ENCODE peak calls at places on chromosomes 5 and 9, in seven cellular contexts. M is T follicular helper cell; J is NCI-H345; V is HCT116; Z is activated naive CD4-positive, alpha-beta T cell treated with anti-CD3 and anti-CD28 coated beads, Interleukin-2, amount 50 U/mL, for 16 hours; Q is cortex of kidney; R is mesothelial cell of epicardium. P is an unnamed sample.
A peak's percentile ranks its signal among the peaks of the same experiment; 100 is the strongest.

GRCh38 chr9:79577969-79578723 is 6.4 kb downstream of the TLE4 start:
- DNase-seq in Z (no peak), R (no peak), Q (no peak), J (no peak), M (no peak), V (no peak), P (no peak)

GRCh38 chr5:74626386-74627222 is 13.9 kb downstream of the ENC1 start:
- DNase-seq in Z (no peak), J (no peak), Q (no peak), V (no peak), M (no peak), R (no peak), P (no peak)

GRCh38 chr5:135973323-135974018 is 18.7 kb upstream of the LECT2 start:
- DNase-seq in Z (no peak), Q (no peak), M (no peak), J (no peak), V (no peak), R (no peak), P (no peak)

GRCh38 chr5:78547731-78548189 is 100.8 kb downstream of the LHFPL2 start:
- DNase-seq in R (no peak), V (no peak), Z (no peak), Q (no peak), J (no peak), M (no peak), P (no peak)

GRCh38 chr5:68041293-68041692 is 174.3 kb upstream of the PIK3R1 start:
- DNase-seq in Q (no peak), V (no peak), Z (no peak), M (no peak), R (no peak), J (no peak), P (no peak)

GRCh38 chr5:40261984-40262383 is 417.7 kb upstream of the PTGER4 start:
- DNase-seq in J (no peak), R (no peak), Q (no peak), M (no peak), Z (no peak), V (no peak), P (no peak)

GRCh38 chr9:6771722-6772121 is 13.9 kb downstream of the KDM4C start:
- DNase-seq in R (no peak), Q (no peak), M (no peak), V (no peak), Z (no peak), J (no peak), P (no peak)

GRCh38 chr5:152072076-152072475 is 147.4 kb upstream of the GLRA1 start:
- DNase-seq in V (no peak), Q (no peak), Z (no peak), J (peak; percentile 66), R (no peak), M (no peak), P (no peak)

GRCh38 chr5:10588779-10589447 is 25.0 kb downstream of the ANKRD33B start:
- DNase-seq in J (peak; percentile 16), M (no peak), R (no peak), Q (no peak), Z (no peak), V (no peak), P (no peak)

GRCh38 chr5:16570121-16570815 is 46.5 kb downstream of the RETREG1 start:
- DNase-seq in M (no peak), Q (no peak), R (no peak), J (no peak), V (no peak), Z (no peak), P (no peak)

GRCh38 chr9:135030711-135031245 is 56.7 kb upstream of the OLFM1 start:
- DNase-seq in J (peak; percentile 32), V (no peak), M (no peak), Q (no peak), R (no peak), Z (no peak), P (no peak)

GRCh38 chr9:135711411-135711810 is 9.4 kb downstream of the KCNT1 start:
- DNase-seq in Z (no peak), J (peak; percentile 44), V (no peak), R (no peak), M (no peak), Q (no peak), P (no peak)

GRCh38 chr9:91995000-91995399 is 45.0 kb upstream of the ROR2 start:
- DNase-seq in M (no peak), Z (no peak), J (no peak), V (no peak), Q (no peak), R (no peak), P (no peak)

GRCh38 chr9:112570731-112571167 is 84.1 kb downstream of the KIAA1958 start:
- DNase-seq in J (no peak), V (no peak), M (no peak), R (no peak), Z (no peak), Q (no peak), P (no peak)

GRCh38 chr9:71725590-71726338 is 42.5 kb downstream of the CEMIP2 start:
- DNase-seq in M (no peak), V (peak; percentile 79), Z (no peak), J (no peak), Q (no peak), R (no peak), P (no peak)

GRCh38 chr9:95346021-95346420 is 28.5 kb upstream of the FANCC start:
- DNase-seq in R (no peak), Z (no peak), J (no peak), Q (no peak), M (no peak), V (no peak), P (no peak)

GRCh38 chr9:116005267-116005666 is 148.3 kb upstream of the PAPPA start:
- DNase-seq in Q (no peak), V (no peak), J (no peak), Z (no peak), M (no peak), R (no peak), P (no peak)

GRCh38 chr9:22244141-22245011 is 202.2 kb upstream of the DMRTA1 start:
- DNase-seq in V (peak; percentile 40), J (peak; percentile 21), Q (no peak), Z (peak; percentile 30), M (no peak), R (peak; percentile 49), P (no peak)

GRCh38 chr5:179198865-179199645 is 138.9 kb downstream of the ZNF354C start:
- DNase-seq in M (no peak), V (no peak), R (no peak), Z (peak; percentile 4), J (no peak), Q (no peak), P (no peak)

GRCh38 chr5:74538206-74538661 is 102.3 kb downstream of the ENC1 start:
- DNase-seq in V (no peak), J (no peak), R (no peak), Z (no peak), Q (no peak), M (no peak), P (no peak)

GRCh38 chr9:15295761-15296405 is 11.1 kb downstream of the TTC39B start:
- DNase-seq in V (no peak), R (no peak), J (no peak), Q (no peak), Z (no peak), M (no peak), P (no peak)

GRCh38 chr9:128771094-128771721 is 519 bp downstream of the ZER1 start:
- DNase-seq in Z (no peak), J (peak; percentile 30), Q (no peak), M (no peak), R (no peak), V (no peak), P (no peak)

GRCh38 chr5:173242079-173242478 is 7.1 kb upstream of the NKX2-5 start:
- DNase-seq in J (no peak), Z (no peak), Q (no peak), V (no peak), R (no peak), M (no peak), P (no peak)

GRCh38 chr9:113872485-113873143 is 3.5 kb upstream of the ZNF618 start:
- DNase-seq in M (no peak), Z (no peak), Q (no peak), R (no peak), V (no peak), J (no peak), P (no peak)

GRCh38 chr5:92145852-92146251 is 762.7 kb upstream of the ARRDC3 start:
- DNase-seq in R (no peak), Q (no peak), J (no peak), M (no peak), Z (no peak), V (no peak), P (no peak)

GRCh38 chr5:119878712-119879111 is 249.4 kb downstream of the FAM170A start:
- DNase-seq in Z (no peak), R (no peak), M (no peak), V (no peak), J (no peak), Q (no peak), P (no peak)

GRCh38 chr9:26940779-26941178 is 6.3 kb downstream of the PLAA start:
- DNase-seq in V (no peak), J (no peak), M (no peak), Q (no peak), Z (no peak), R (no peak), P (no peak)

GRCh38 chr5:122473138-122473843 is 161.3 kb downstream of the SNCAIP start:
- DNase-seq in Q (no peak), V (no peak), M (no peak), Z (no peak), J (no peak), R (no peak), P (no peak)

GRCh38 chr9:136858844-136859757 is 7.0 kb downstream of the MAMDC4 start:
- DNase-seq in J (no peak), V (no peak), Q (no peak), Z (no peak), R (no peak), M (no peak), P (no peak)

GRCh38 chr5:142748132-142748531 is 22.0 kb upstream of the ARHGAP26 start:
- DNase-seq in R (no peak), Z (no peak), V (no peak), J (no peak), M (no peak), Q (no peak), P (no peak)

GRCh38 chr5:14029185-14029584 is 84.7 kb upstream of the DNAH5 start:
- DNase-seq in V (no peak), Q (no peak), R (no peak), M (no peak), Z (no peak), J (no peak), P (no peak)

GRCh38 chr5:157749462-157749799 is 5.9 kb downstream of the LSM11 start:
- DNase-seq in J (no peak), V (no peak), M (no peak), R (no peak), Q (no peak), Z (no peak), P (no peak)

GRCh38 chr5:14353661-14354474 is 210.7 kb downstream of the TRIO start:
- DNase-seq in Z (no peak), M (no peak), Q (no peak), V (no peak), R (no peak), J (no peak), P (no peak)

GRCh38 chr9:134624827-134625181 is 16.8 kb upstream of the COL5A1 start:
- DNase-seq in V (peak; percentile 18), M (no peak), Q (no peak), J (no peak), R (no peak), Z (peak; percentile 2), P (no peak)

P was measured in effector memory CD4-positive, alpha-beta T cell.